ENCODE peak calls at places on chromosomes 1 and 21, in nine cellular contexts. N is stimulated activated naive CD4-positive, alpha-beta T cell; K is brain pericyte; R is C1 segment of cervical spinal cord; X is esophagus muscularis mucosa; T is ureter; O is CD4-positive, CD25-positive, alpha-beta regulatory T cell; D is H54; B is HTR-8/SVneo. V is an unnamed sample.

GRCh38 chr1:2212542-2213491 is 15.3 kb upstream of the SKI start:
- DNase-seq in N (peak), K (peak), R (peak), X (peak), T (peak), O (peak), D (peak), B (peak), V (peak)

GRCh38 chr21:45894107-45894810 is 87.3 kb upstream of the COL6A1 start:
- DNase-seq in N (no peak), K (no peak), R (no peak), X (no peak), T (no peak), O (no peak), D (peak), B (no peak), V (no peak)

GRCh38 chr1:200483491-200484143 is 73.8 kb upstream of the ZNF281 start:
- DNase-seq in N (no peak), K (peak), R (no peak), X (no peak), T (no peak), O (no peak), D (peak), B (peak), V (no peak)

GRCh38 chr1:49016030-49016991 is 239.6 kb upstream of the BEND5 start:
- DNase-seq in N (no peak), K (no peak), R (no peak), X (no peak), T (no peak), O (no peak), D (no peak), B (no peak), V (peak)

GRCh38 chr1:68904472-68904871 is 407.6 kb upstream of the DEPDC1 start:
- DNase-seq in N (no peak), K (no peak), R (no peak), X (no peak), T (no peak), O (no peak), D (no peak), B (no peak), V (no peak)

GRCh38 chr1:245129811-245130210 is 25.0 kb upstream of the KIF26B start:
- DNase-seq in N (no peak), K (no peak), R (no peak), X (no peak), T (no peak), O (no peak), D (no peak), B (no peak), V (no peak)

GRCh38 chr1:85224734-85225623 is 24.2 kb upstream of the SYDE2 start:
- DNase-seq in N (no peak), K (no peak), R (no peak), X (no peak), T (peak), O (no peak), D (no peak), B (no peak), V (no peak)

GRCh38 chr1:156838972-156839371 is 19.9 kb downstream of the INSRR start:
- DNase-seq in N (peak), K (no peak), R (no peak), X (no peak), T (no peak), O (peak), D (peak), B (peak), V (peak)

GRCh38 chr1:47818682-47819502 is 178.3 kb downstream of the TRABD2B start:
- DNase-seq in N (no peak), K (no peak), R (no peak), X (no peak), T (no peak), O (no peak), D (no peak), B (no peak), V (no peak)

GRCh38 chr1:157457279-157457678 is 95.0 kb downstream of the FCRL5 start:
- DNase-seq in N (no peak), K (no peak), R (no peak), X (no peak), T (no peak), O (no peak), D (no peak), B (no peak), V (no peak)

GRCh38 chr1:156795787-156796186 is 20.9 kb downstream of the SH2D2A start:
- DNase-seq in N (no peak), K (no peak), R (no peak), X (no peak), T (no peak), O (no peak), D (no peak), B (no peak), V (no peak)

GRCh38 chr1:21141030-21141429 is 35.7 kb downstream of the EIF4G3 start:
- DNase-seq in N (no peak), K (no peak), R (no peak), X (no peak), T (no peak), O (no peak), D (no peak), B (no peak), V (no peak)

GRCh38 chr1:52707927-52708655 is 9.9 kb upstream of the COA7 start:
- DNase-seq in N (no peak), K (no peak), R (no peak), X (no peak), T (no peak), O (no peak), D (peak), B (peak), V (no peak)

GRCh38 chr1:109886827-109887226 is 23.8 kb upstream of the CSF1 start:
- DNase-seq in N (no peak), K (no peak), R (no peak), X (no peak), T (no peak), O (no peak), D (no peak), B (no peak), V (no peak)

GRCh38 chr1:947958-948357 is 11.1 kb downstream of the NOC2L start:
- DNase-seq in N (no peak), K (no peak), R (no peak), X (no peak), T (no peak), O (no peak), D (no peak), B (no peak), V (no peak)